ENCODE peak calls at places on chromosome 16, in six cellular contexts. One of them, this sample, is unnamed.

GRCh38 chr16:48014349-48015135 is 141.3 kb downstream of the ABCC12 start:
- DNase-seq in lung: no peak
- DNase-seq in A549: peak; percentile 12
- DNase-seq in AG10803: no peak
- DNase-seq in body of pancreas: no peak
- DNase-seq in right atrium auricular region: no peak
- DNase-seq in this sample: no peak

GRCh38 chr16:88805887-88806393 is 2.4 kb downstream of the CDT1 start:
- DNase-seq in lung: no peak
- DNase-seq in A549: no peak
- DNase-seq in AG10803: no peak
- DNase-seq in body of pancreas: no peak
- DNase-seq in right atrium auricular region: no peak
- DNase-seq in this sample: no peak

GRCh38 chr16:383326-384020 is 1.7 kb upstream of the PGAP6 start:
- DNase-seq in lung: no peak
- DNase-seq in A549: no peak
- DNase-seq in AG10803: no peak
- DNase-seq in body of pancreas: peak; percentile 90
- DNase-seq in right atrium auricular region: no peak
- DNase-seq in this sample: peak; percentile 63

GRCh38 chr16:47872228-47872627 is 283.6 kb downstream of the ABCC12 start:
- DNase-seq in lung: no peak
- DNase-seq in A549: no peak
- DNase-seq in AG10803: no peak
- DNase-seq in body of pancreas: no peak
- DNase-seq in right atrium auricular region: no peak
- DNase-seq in this sample: no peak

GRCh38 chr16:66874079-66874775 is 6.1 kb upstream of the PDP2 start:
- DNase-seq in lung: no peak
- DNase-seq in A549: no peak
- DNase-seq in AG10803: peak; percentile 71
- DNase-seq in body of pancreas: no peak
- DNase-seq in right atrium auricular region: no peak
- DNase-seq in this sample: no peak

GRCh38 chr16:4920826-4921225 is 16.1 kb downstream of the PPL start:
- DNase-seq in lung: no peak
- DNase-seq in A549: no peak
- DNase-seq in AG10803: no peak
- DNase-seq in body of pancreas: no peak
- DNase-seq in right atrium auricular region: no peak
- DNase-seq in this sample: no peak

GRCh38 chr16:28974007-28974436 is 556 bp upstream of the SPNS1 start:
- DNase-seq in lung: peak; percentile 49
- DNase-seq in A549: peak; percentile 75
- DNase-seq in AG10803: peak; percentile 61
- DNase-seq in body of pancreas: peak; percentile 42
- DNase-seq in right atrium auricular region: peak; percentile 70
- DNase-seq in this sample: no peak

GRCh38 chr16:48538746-48539484 is 71.1 kb downstream of the N4BP1 start:
- DNase-seq in lung: no peak
- DNase-seq in A549: no peak
- DNase-seq in AG10803: no peak
- DNase-seq in body of pancreas: no peak
- DNase-seq in right atrium auricular region: peak; percentile 57
- DNase-seq in this sample: no peak

GRCh38 chr16:16162591-16162990 is 60.7 kb downstream of the ABCC6 start:
- DNase-seq in lung: no peak
- DNase-seq in A549: no peak
- DNase-seq in AG10803: no peak
- DNase-seq in body of pancreas: no peak
- DNase-seq in right atrium auricular region: no peak
- DNase-seq in this sample: no peak

GRCh38 chr16:2919511-2920255 is 8.0 kb downstream of the FLYWCH1 start:
- DNase-seq in lung: peak; percentile 60
- DNase-seq in A549: peak; percentile 61
- DNase-seq in AG10803: peak; percentile 71
- DNase-seq in body of pancreas: peak; percentile 60
- DNase-seq in right atrium auricular region: peak; percentile 78
- DNase-seq in this sample: no peak

GRCh38 chr16:19393226-19394074 is 24.2 kb upstream of the TMC5 start:
- DNase-seq in lung: peak; percentile 71
- DNase-seq in A549: no peak
- DNase-seq in AG10803: no peak
- DNase-seq in body of pancreas: no peak
- DNase-seq in right atrium auricular region: no peak
- DNase-seq in this sample: no peak

GRCh38 chr16:51971184-51971583 is 575.8 kb downstream of the TOX3 start:
- DNase-seq in lung: no peak
- DNase-seq in A549: peak; percentile 13
- DNase-seq in AG10803: peak; percentile 17
- DNase-seq in body of pancreas: peak; percentile 9
- DNase-seq in right atrium auricular region: no peak
- DNase-seq in this sample: no peak

GRCh38 chr16:65178151-65178550 is 56.3 kb upstream of the CDH11 start:
- DNase-seq in lung: no peak
- DNase-seq in A549: no peak
- DNase-seq in AG10803: peak; percentile 44
- DNase-seq in body of pancreas: no peak
- DNase-seq in right atrium auricular region: no peak
- DNase-seq in this sample: no peak

GRCh38 chr16:27228621-27229501 is 25.5 kb downstream of the KDM8 start:
- DNase-seq in lung: no peak
- DNase-seq in A549: no peak
- DNase-seq in AG10803: no peak
- DNase-seq in body of pancreas: peak; percentile 82
- DNase-seq in right atrium auricular region: no peak
- DNase-seq in this sample: no peak

GRCh38 chr16:8963825-8964441 is at the start of gene USP7:
- DNase-seq in lung: peak; percentile 93
- DNase-seq in A549: peak; percentile 78
- DNase-seq in AG10803: peak; percentile 89
- DNase-seq in body of pancreas: peak; percentile 93
- DNase-seq in right atrium auricular region: peak; percentile 85
- DNase-seq in this sample: no peak

GRCh38 chr16:8967437-8967821 is 3.7 kb upstream of the USP7 start:
- DNase-seq in lung: no peak
- DNase-seq in A549: no peak
- DNase-seq in AG10803: no peak
- DNase-seq in body of pancreas: no peak
- DNase-seq in right atrium auricular region: no peak
- DNase-seq in this sample: no peak

GRCh38 chr16:8963010-8963824 is 489 bp downstream of the USP7 start:
- DNase-seq in lung: no peak
- DNase-seq in A549: no peak
- DNase-seq in AG10803: no peak
- DNase-seq in body of pancreas: no peak
- DNase-seq in right atrium auricular region: no peak
- DNase-seq in this sample: no peak

GRCh38 chr16:8964462-8964861 is 756 bp upstream of the USP7 start:
- DNase-seq in lung: no peak
- DNase-seq in A549: no peak
- DNase-seq in AG10803: no peak
- DNase-seq in body of pancreas: no peak
- DNase-seq in right atrium auricular region: no peak
- DNase-seq in this sample: no peak

DNA sequence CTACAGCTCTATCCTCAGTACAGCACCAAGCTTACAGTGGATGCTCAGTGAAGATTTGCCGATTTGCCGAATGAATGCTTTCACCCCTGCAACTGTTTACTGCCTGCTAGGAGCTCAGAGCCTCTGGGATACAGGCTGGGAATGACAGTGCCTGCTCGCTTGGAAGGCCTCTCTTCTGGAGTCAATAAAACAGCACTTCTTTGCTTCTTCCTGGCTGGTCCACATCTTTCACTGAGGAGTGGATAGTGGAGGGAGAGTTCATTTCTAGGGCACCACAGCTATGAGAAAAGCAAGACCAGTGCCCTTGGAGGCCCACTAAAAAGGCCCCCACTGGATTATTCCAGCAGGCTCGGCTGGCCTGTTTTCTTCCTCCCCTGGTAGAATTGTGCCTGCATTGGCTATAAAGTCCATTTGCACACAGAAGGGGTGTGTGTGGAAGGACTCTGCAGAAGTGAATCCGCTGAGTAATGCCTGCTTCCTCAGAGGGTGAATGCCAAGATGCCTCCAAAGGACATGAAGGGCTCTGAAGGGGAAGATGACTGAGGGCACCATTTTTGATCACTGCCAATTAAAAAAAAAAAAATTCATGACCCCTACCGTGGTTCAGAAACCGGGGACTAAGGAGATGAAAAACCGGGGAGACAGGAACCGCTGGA is 3.2 kb upstream of the USP7 start:
- DNase-seq in lung: no peak
- DNase-seq in A549: no peak
- DNase-seq in AG10803: no peak
- DNase-seq in body of pancreas: no peak
- DNase-seq in right atrium auricular region: no peak
- DNase-seq in this sample: no peak
- H3K4me3 ChIP-seq in lung: no peak overlapping the region
- H3K4me3 ChIP-seq in A549: no peak overlapping the region
- H3K4me3 ChIP-seq in AG10803: no peak overlapping the region
- H3K4me3 ChIP-seq in body of pancreas: no peak overlapping the region
- H3K4me3 ChIP-seq in right atrium auricular region: no peak overlapping the region
- H3K4me3 ChIP-seq in this sample: no peak overlapping the region

DNA sequence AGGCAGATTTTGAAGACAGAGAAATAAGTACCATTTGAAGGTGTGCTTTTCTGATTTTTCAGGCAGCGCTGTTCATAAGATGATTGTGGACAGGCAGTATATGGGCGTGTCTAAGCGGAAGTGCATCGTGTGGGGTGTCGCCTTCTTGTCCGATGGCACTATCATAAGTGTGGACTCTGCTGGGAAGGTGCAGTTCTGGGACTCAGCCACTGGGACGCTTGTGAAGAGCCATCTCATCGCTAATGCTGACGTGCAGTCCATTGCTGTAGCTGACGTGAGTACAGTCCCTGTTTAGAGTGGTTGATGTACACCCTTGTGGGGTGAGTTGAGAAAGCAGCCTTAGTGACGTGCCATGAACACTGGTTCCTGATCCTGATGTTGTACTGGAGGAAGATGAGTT is 10.7 kb downstream of the UTP4 start:
- DNase-seq in lung: no peak
- DNase-seq in A549: peak; percentile 40
- DNase-seq in AG10803: no peak
- DNase-seq in body of pancreas: no peak
- DNase-seq in right atrium auricular region: no peak
- DNase-seq in this sample: no peak
- TF ChIP-seq CTCF in lung: no peak
- TF ChIP-seq CTCF in A549: no peak
- TF ChIP-seq CTCF in AG10803: no peak
- TF ChIP-seq CTCF in body of pancreas: no peak
- TF ChIP-seq CTCF in right atrium auricular region: no peak
- TF ChIP-seq CTCF in this sample: peak; percentile 33

GRCh38 chr16:46828943-46829342 is 2.0 kb downstream of the C16orf87 start:
- DNase-seq in lung: no peak
- DNase-seq in A549: no peak
- DNase-seq in AG10803: no peak
- DNase-seq in body of pancreas: no peak
- DNase-seq in right atrium auricular region: no peak
- DNase-seq in this sample: no peak
- H3K4me3 ChIP-seq in lung: no peak overlapping the region
- H3K4me3 ChIP-seq in A549: peak overlapping the region; percentile 80
- H3K4me3 ChIP-seq in AG10803: no peak overlapping the region
- H3K4me3 ChIP-seq in body of pancreas: no peak overlapping the region
- H3K4me3 ChIP-seq in right atrium auricular region: no peak overlapping the region
- H3K4me3 ChIP-seq in this sample: peak overlapping the region; percentile 97

GRCh38 chr16:50368410-50369132 is at the start of gene BRD7:
- DNase-seq in lung: no peak
- DNase-seq in A549: peak; percentile 53
- DNase-seq in AG10803: peak; percentile 49
- DNase-seq in body of pancreas: peak; percentile 46
- DNase-seq in right atrium auricular region: no peak
- DNase-seq in this sample: no peak
- TF ChIP-seq CTCF in lung: peak; percentile 12
- TF ChIP-seq CTCF in A549: peak; percentile 69
- TF ChIP-seq CTCF in AG10803: peak; percentile 27
- TF ChIP-seq CTCF in body of pancreas: peak; percentile 85
- TF ChIP-seq CTCF in right atrium auricular region: peak; percentile 53
- TF ChIP-seq CTCF in this sample: peak; percentile 45

GRCh38 chr16:50806099-50807062 is 64.5 kb downstream of the CYLD start:
- DNase-seq in lung: peak; percentile 83
- DNase-seq in A549: peak; percentile 76
- DNase-seq in AG10803: peak; percentile 88
- DNase-seq in body of pancreas: peak; percentile 89
- DNase-seq in right atrium auricular region: peak; percentile 82
- DNase-seq in this sample: peak; percentile 64
- H3K4me3 ChIP-seq in lung: no peak overlapping the region
- H3K4me3 ChIP-seq in A549: peak overlapping the region; percentile 26
- H3K4me3 ChIP-seq in AG10803: peak overlapping the region; percentile 58
- H3K4me3 ChIP-seq in body of pancreas: no peak overlapping the region
- H3K4me3 ChIP-seq in right atrium auricular region: no peak overlapping the region
- H3K4me3 ChIP-seq in this sample: peak overlapping the region; percentile 20

GRCh38 chr16:57754354-57755060 is 18.9 kb downstream of the KATNB1 start:
- DNase-seq in lung: no peak
- DNase-seq in A549: no peak
- DNase-seq in AG10803: no peak
- DNase-seq in body of pancreas: no peak
- DNase-seq in right atrium auricular region: no peak
- DNase-seq in this sample: no peak

GRCh38 chr16:57756424-57757325 is 21.1 kb downstream of the KATNB1 start:
- DNase-seq in lung: no peak
- DNase-seq in A549: no peak
- DNase-seq in AG10803: no peak
- DNase-seq in body of pancreas: no peak
- DNase-seq in right atrium auricular region: no peak
- DNase-seq in this sample: no peak

GRCh38 chr16:57755726-57756423 is 20.3 kb downstream of the KATNB1 start:
- DNase-seq in lung: no peak
- DNase-seq in A549: no peak
- DNase-seq in AG10803: no peak
- DNase-seq in body of pancreas: no peak
- DNase-seq in right atrium auricular region: no peak
- DNase-seq in this sample: no peak

GRCh38 chr16:57753448-57754353 is 18.1 kb downstream of the KATNB1 start:
- DNase-seq in lung: no peak
- DNase-seq in A549: no peak
- DNase-seq in AG10803: no peak
- DNase-seq in body of pancreas: no peak
- DNase-seq in right atrium auricular region: no peak
- DNase-seq in this sample: no peak

GRCh38 chr16:57755061-57755684 is 19.6 kb downstream of the KATNB1 start:
- DNase-seq in lung: no peak
- DNase-seq in A549: no peak
- DNase-seq in AG10803: no peak
- DNase-seq in body of pancreas: no peak
- DNase-seq in right atrium auricular region: no peak
- DNase-seq in this sample: no peak
- TF ChIP-seq CTCF in lung: no peak
- TF ChIP-seq CTCF in A549: no peak
- TF ChIP-seq CTCF in AG10803: no peak
- TF ChIP-seq CTCF in body of pancreas: no peak
- TF ChIP-seq CTCF in right atrium auricular region: no peak
- TF ChIP-seq CTCF in this sample: peak; percentile 10

GRCh38 chr16:54935411-54936085 is 4.9 kb downstream of the IRX5 start:
- DNase-seq in lung: no peak
- DNase-seq in A549: no peak
- DNase-seq in AG10803: no peak
- DNase-seq in body of pancreas: no peak
- DNase-seq in right atrium auricular region: no peak
- DNase-seq in this sample: no peak
- H3K4me3 ChIP-seq in lung: no peak overlapping the region
- H3K4me3 ChIP-seq in A549: no peak overlapping the region
- H3K4me3 ChIP-seq in AG10803: peak overlapping the region; percentile 87
- H3K4me3 ChIP-seq in body of pancreas: no peak overlapping the region
- H3K4me3 ChIP-seq in right atrium auricular region: no peak overlapping the region
- H3K4me3 ChIP-seq in this sample: no peak overlapping the region

This sample was measured in GM12864.